ENCODE peak calls at places on chromosomes 12 and 14, in nine cellular contexts. U is HCT116, W is neural progenitor cell, S is PC-3, P is hepatocyte, V is SK-N-SH, Y is GM23338, A is GM23248, H is MM.1S. Z is an unnamed sample. For H3K4me1, the result is how much of the 10 kb centered on the place peaks cover.

GRCh38 chr12:67045650-67046049 is 223.5 kb upstream of the CAND1 start:
- DNase-seq in H (no peak), W (no peak), P (no peak), A (no peak), S (no peak), Y (no peak), V (no peak), U (no peak), Z (no peak)

GRCh38 chr14:104355949-104356737 is 217.8 kb downstream of the KIF26A start:
- DNase-seq in W (no peak), A (no peak), Y (no peak), H (no peak), U (no peak), V (peak), P (no peak), S (no peak), Z (no peak)

GRCh38 chr12:50566066-50566465 is 61.3 kb downstream of the DIP2B start:
- DNase-seq in S (no peak), Y (no peak), U (no peak), H (no peak), P (no peak), V (no peak), W (no peak), A (no peak), Z (no peak)

GRCh38 chr12:25988505-25988904 is 30.0 kb downstream of the RASSF8 start:
- DNase-seq in A (no peak), V (no peak), P (no peak), U (no peak), S (no peak), Y (no peak), H (no peak), W (no peak), Z (no peak)

GRCh38 chr12:76113800-76114757 is 29.6 kb upstream of the NAP1L1 start:
- DNase-seq in V (no peak), H (no peak), A (no peak), P (no peak), W (no peak), Y (no peak), S (no peak), U (no peak), Z (no peak)

GRCh38 chr12:84694111-84694510 is 218.5 kb downstream of the SLC6A15 start:
- DNase-seq in S (no peak), A (no peak), W (no peak), V (no peak), U (no peak), P (no peak), H (no peak), Y (no peak), Z (no peak)

GRCh38 chr12:117089463-117089862 is 9.8 kb downstream of the TESC start:
- DNase-seq in U (no peak), H (no peak), V (no peak), P (no peak), S (no peak), Y (no peak), W (no peak), A (no peak), Z (no peak)

GRCh38 chr14:23047042-23047634 is 5.1 kb downstream of the PSMB11 start:
- DNase-seq in P (no peak), H (no peak), A (no peak), S (peak), V (no peak), W (no peak), Y (no peak), U (no peak), Z (no peak)

DNA sequence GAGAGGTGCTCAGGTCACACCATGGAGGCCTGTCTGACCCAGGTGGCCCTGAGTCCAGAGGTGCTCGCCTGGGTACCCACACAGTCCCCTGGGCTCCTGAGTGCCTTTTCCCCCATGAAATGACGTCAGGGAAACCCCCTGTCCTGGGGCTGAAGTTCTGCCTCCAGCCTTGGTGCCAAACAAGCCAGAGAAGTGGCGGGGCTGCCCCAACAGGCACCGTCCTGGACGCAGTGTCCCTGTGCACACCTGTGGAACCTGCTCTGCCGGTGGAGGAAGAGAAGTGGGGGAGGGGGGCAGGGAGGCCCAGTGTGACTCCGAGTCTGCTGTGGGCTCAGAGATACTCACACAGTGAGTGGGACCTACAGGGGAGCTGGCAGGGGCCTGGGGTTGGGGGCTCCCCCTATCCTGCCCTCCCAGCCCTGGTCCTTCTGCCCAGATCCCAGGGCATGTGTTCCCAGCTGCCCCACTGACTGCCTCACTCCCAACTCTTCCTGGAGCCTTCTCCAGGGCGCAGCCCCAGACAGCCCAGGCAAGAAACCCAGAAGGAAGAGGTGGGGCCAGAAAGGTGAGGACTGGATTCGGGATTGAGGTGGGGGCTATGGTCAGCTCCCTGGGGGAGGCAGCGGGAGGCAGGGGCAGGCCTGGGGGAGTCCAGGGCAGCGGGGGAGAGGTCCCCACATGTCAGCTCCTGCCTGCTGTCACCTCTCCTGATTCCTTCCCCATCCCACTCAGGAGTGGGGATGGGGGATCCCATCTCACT is 24.8 kb downstream of the CCDC85C start:
- DNase-seq in Y (no peak), P (peak), S (peak), A (no peak), W (no peak), V (no peak), H (no peak), U (no peak), Z (no peak)
- H3K4me1 ChIP-seq in Y (under half), P (half or more), S (half or more), A (under half), W (under half), V (half or more), H (under half), U (half or more), Z (under half)

GRCh38 chr14:54683882-54684794 is 117.2 kb downstream of the SAMD4A start:
- DNase-seq in Y (peak), H (no peak), P (no peak), S (peak), W (peak), A (peak), U (no peak), V (peak), Z (no peak)

GRCh38 chr14:54676822-54677708 is 110.1 kb downstream of the SAMD4A start:
- DNase-seq in W (peak), V (peak), U (peak), A (peak), H (no peak), S (peak), P (peak), Y (peak), Z (no peak)

GRCh38 chr14:54681819-54682261 is 114.9 kb downstream of the SAMD4A start:
- DNase-seq in W (no peak), A (no peak), H (no peak), S (no peak), Y (no peak), U (no peak), V (peak), P (no peak), Z (no peak)

GRCh38 chr14:54682578-54682977 is 115.7 kb downstream of the SAMD4A start:
- DNase-seq in H (no peak), U (no peak), W (no peak), V (no peak), S (no peak), A (no peak), P (no peak), Y (no peak), Z (no peak)

DNA sequence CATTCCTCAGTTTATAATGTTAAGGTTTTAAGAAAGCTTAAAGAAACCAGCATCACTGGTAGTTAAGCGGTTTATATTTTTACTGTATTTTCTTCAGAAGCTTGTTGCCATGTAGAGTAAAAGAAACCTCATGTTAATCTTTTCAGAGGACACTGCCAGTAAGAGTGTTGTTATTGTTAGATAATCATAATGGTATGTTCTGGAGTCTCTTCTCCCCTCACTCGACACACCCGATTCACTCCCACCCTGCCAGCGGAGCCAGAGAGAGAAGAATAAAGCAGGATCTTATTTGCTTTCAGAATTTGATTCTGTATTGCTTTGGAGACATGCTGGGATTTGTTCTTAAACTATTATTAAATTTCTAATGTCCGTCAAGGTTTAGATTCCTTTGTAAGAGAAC is 113.7 kb downstream of the SAMD4A start:
- DNase-seq in H (no peak), W (no peak), A (peak), V (no peak), U (no peak), S (no peak), Y (no peak), P (no peak), Z (no peak)
- H3K4me3 ChIP-seq in H (no peak), W (no peak), A (peak), V (no peak), U (no peak), S (no peak), Y (no peak), P (no peak), Z (no peak)

GRCh38 chr14:102602421-102603292 is 10.2 kb downstream of the RCOR1 start:
- DNase-seq in Y (no peak), H (no peak), P (no peak), S (no peak), A (peak), U (no peak), W (no peak), V (no peak), Z (no peak)
- TF ChIP-seq EZH2phosphoT487 in Y (no peak), H (no peak), P (no peak), S (no peak), A (no peak), U (no peak), W (no peak), V (no peak), Z (no peak)

GRCh38 chr14:69657961-69658360 is 46.6 kb downstream of the SUSD6 start:
- DNase-seq in U (no peak), Y (peak), H (no peak), V (no peak), S (peak), W (no peak), P (peak), A (peak), Z (no peak)
- H3K4me1 ChIP-seq in U (under half), Y (under half), H (under half), V (under half), S (half or more), W (under half), P (half or more), A (under half), Z (half or more)

DNA sequence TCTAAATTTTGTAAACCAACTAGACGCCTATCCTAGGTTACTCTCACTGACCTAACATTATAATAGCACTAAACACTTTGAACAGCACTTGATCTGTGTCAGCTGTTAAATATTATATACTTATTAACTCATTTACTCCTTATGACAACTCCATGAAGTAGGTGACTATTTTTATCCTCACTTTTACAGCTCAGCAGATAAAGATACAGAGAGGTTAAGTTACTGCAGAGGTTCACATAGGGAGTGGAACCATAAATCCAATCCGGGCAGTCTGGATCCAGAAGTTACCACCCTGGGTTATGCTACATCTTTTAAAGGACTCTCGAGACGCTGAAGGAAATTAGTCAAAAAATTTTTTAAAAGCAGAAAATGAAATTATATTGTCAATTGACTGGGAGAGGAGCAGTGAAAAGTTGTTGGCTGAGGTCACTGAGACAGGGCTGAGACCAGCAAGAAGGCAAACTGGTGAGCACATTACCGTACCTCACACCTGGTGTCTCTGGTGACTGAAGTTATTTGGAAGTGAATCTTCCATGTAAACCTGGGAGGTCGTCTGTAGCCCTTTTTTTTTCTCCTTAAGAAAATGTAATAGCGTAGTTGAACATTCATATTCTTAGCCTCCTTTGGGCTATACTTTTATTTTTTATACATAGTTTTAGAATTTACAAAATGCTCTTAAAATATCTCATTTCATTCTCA is 1.2 kb upstream of the RIMKLB start:
- DNase-seq in S (no peak), W (peak), Y (peak), H (no peak), A (no peak), V (no peak), P (no peak), U (no peak), Z (peak)
- H3K4me3 ChIP-seq in S (no peak), W (peak), Y (peak), H (no peak), A (peak), V (peak), P (peak), U (no peak), Z (peak)

GRCh38 chr14:105437723-105438500 is 18.3 kb downstream of the MTA1 start:
- DNase-seq in W (no peak), U (no peak), H (no peak), S (no peak), A (no peak), P (no peak), V (no peak), Y (no peak), Z (no peak)
- TF ChIP-seq EZH2phosphoT487 in W (no peak), U (no peak), H (no peak), S (no peak), A (no peak), P (no peak), V (no peak), Y (no peak), Z (no peak)

DNA sequence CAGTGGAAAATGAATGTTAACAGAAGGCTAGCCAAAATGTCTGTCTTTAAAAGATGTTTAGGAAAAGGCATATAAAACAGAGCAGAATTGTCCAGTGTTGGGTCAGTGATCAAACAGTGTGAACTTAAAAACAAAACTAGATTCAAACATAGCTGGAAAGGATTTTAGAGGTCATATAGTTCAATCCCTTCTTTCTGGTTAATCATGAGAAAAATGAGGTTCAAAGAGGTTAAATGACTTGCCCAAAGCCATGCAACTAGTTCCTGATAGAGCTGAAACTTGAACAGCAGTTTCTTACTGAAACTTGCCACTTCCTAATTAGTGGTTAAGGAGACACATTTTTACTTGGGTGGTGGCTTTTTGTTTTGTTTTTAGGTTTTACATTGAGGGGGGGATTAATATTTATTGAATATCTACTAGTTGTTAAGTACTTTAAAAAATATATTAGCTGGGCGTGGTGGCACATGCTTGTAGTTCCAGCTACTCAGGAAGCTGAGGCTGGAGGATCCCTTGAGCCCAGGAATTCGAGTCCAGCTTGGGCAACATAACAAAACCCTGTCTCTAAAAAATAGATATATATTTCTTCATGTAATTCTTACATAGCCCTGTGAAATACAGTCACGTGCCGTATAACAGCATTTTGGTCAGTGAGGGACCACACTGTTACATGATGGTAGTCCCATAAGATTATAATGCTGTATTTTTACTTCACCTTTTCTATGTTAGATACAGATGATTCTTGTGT is 20.4 kb downstream of the ACVR1B start:
- DNase-seq in W (no peak), P (no peak), A (no peak), V (no peak), Y (no peak), S (no peak), H (peak), U (no peak), Z (no peak)
- H3K4me1 ChIP-seq in W (under half), P (half or more), A (half or more), V (under half), Y (under half), S (under half), H (under half), U (under half), Z (under half)

DNA sequence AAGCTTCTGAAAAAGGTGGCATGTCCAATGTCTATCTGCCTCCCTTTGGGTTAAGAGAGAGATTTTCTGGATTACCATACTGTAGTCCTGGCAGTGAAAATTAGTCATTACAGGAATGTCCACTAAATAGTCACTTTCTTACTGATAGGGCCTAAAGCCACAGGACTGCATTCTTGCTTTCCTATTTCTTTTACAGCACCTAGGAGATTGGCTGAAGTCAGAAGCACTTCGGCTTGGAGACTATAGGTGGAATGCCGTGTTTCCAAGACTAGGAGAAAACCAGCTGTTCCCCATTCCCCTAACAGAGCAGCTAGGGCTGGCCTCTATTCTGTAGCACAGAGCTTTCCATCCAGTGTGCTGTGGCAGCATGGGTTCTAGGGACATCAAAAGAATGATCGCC is 15.1 kb downstream of the PIGH start:
- DNase-seq in W (no peak), A (no peak), V (no peak), Y (no peak), H (no peak), S (no peak), P (no peak), U (no peak), Z (no peak)
- H3K4me3 ChIP-seq in W (no peak), A (no peak), V (no peak), Y (no peak), H (no peak), S (no peak), P (no peak), U (no peak), Z (no peak)

GRCh38 chr12:88558341-88558867 is 21.9 kb downstream of the KITLG start:
- DNase-seq in H (no peak), V (no peak), W (no peak), A (no peak), U (no peak), Y (no peak), P (no peak), S (no peak), Z (no peak)

GRCh38 chr12:88549929-88550328 is 30.3 kb downstream of the KITLG start:
- DNase-seq in P (no peak), A (no peak), U (no peak), W (no peak), H (no peak), S (no peak), Y (no peak), V (no peak), Z (no peak)

GRCh38 chr12:88556213-88556612 is 24.1 kb downstream of the KITLG start:
- DNase-seq in P (no peak), U (no peak), W (no peak), A (no peak), Y (no peak), H (no peak), S (no peak), V (peak), Z (no peak)

GRCh38 chr12:88552672-88553079 is 27.6 kb downstream of the KITLG start:
- DNase-seq in U (no peak), V (no peak), Y (no peak), S (peak), P (no peak), W (no peak), H (no peak), A (peak), Z (no peak)

DNA sequence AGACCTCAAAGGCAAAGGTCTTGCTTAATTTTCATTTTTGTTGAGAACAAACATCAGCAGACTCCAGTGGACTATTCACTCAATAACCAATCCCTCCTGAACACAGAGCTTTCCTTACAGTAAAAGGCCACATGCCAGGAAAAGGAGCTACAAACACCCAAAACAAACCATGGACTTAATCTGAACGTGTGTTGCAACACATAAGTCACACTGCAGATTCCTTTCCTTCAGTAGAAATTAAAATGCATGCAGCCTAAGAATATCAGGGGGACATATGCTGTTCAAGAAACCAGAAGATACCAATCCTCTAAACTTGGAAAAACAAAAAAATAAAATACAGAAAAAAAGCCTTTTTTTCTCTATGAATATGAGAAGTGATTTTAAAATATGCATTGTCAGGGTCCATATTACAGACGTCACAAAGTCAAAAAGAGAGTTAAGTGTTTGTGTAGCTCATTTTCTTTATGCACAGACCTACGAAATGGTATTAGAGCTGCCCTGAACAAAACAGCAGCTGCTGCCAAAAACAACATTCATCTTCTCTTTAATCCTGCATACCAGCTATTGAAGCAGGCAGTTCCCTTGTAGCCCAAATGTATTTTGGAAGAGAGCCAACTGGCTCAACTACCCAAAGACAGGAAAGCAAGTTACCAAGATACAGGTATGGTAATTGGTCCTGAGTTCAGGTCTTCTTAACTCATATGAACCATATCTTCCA is 26.2 kb downstream of the KITLG start:
- DNase-seq in W (peak), A (peak), S (peak), H (no peak), P (no peak), Y (no peak), V (peak), U (peak), Z (no peak)
- TF ChIP-seq EZH2phosphoT487 in W (no peak), A (no peak), S (no peak), H (no peak), P (no peak), Y (no peak), V (no peak), U (no peak), Z (no peak)

GRCh38 chr12:15563683-15564082 is 225.5 kb downstream of the EPS8 start:
- DNase-seq in W (no peak), V (no peak), P (no peak), Y (no peak), U (no peak), A (peak), S (no peak), H (no peak), Z (no peak)
- H3K4me1 ChIP-seq in W (under half), V (under half), P (under half), Y (under half), U (under half), A (under half), S (under half), H (under half), Z (under half)